ENCODE peak calls at places on chromosomes 4 and X, in four cellular contexts. R, I, K and N are unnamed samples.
A peak's percentile ranks its signal among the peaks of the same experiment; 100 is the strongest.

GRCh38 chr4:17029432-17029831 is 131.0 kb upstream of the LDB2 start:
- DNase-seq in R (no peak), I (peak; percentile 27), K (no peak), N (no peak)

GRCh38 chrX:115233497-115234219 is at the start of gene LRCH2:
- DNase-seq in R (peak; percentile 53), I (peak; percentile 75), K (no peak), N (peak; percentile 39)

GRCh38 chr4:86218721-86219481 is 141.0 kb downstream of the MAPK10 start:
- DNase-seq in R (no peak), I (no peak), K (peak; percentile 92), N (no peak)

GRCh38 chrX:63250253-63250868 is 100.8 kb downstream of the SPIN4 start:
- DNase-seq in R (peak; percentile 18), I (peak; percentile 67), K (peak; percentile 80), N (peak; percentile 25)

GRCh38 chr4:185840201-185840600 is 28.2 kb upstream of the SORBS2 start:
- DNase-seq in R (no peak), I (no peak), K (no peak), N (no peak)

GRCh38 chr4:7911044-7911578 is 28.6 kb downstream of the AFAP1 start:
- DNase-seq in R (no peak), I (peak; percentile 93), K (peak; percentile 96), N (peak; percentile 48)

GRCh38 chrX:88135735-88136134 is 611.3 kb upstream of the CPXCR1 start:
- DNase-seq in R (no peak), I (no peak), K (no peak), N (no peak)

GRCh38 chrX:19904778-19905367 is 17.5 kb upstream of the SH3KBP1 start:
- DNase-seq in R (peak; percentile 38), I (peak; percentile 53), K (peak; percentile 67), N (no peak)

GRCh38 chr4:186260117-186260503 is 5.9 kb upstream of the F11 start:
- DNase-seq in R (no peak), I (no peak), K (no peak), N (no peak)

GRCh38 chr4:123260429-123261052 is 136.1 kb upstream of the SPRY1 start:
- DNase-seq in R (no peak), I (no peak), K (no peak), N (no peak)

GRCh38 chrX:107683124-107683895 is 55.0 kb downstream of the PRPS1 start:
- DNase-seq in R (no peak), I (no peak), K (peak; percentile 71), N (no peak)

GRCh38 chr4:53962516-53963225 is 101.7 kb downstream of the CHIC2 start:
- DNase-seq in R (no peak), I (peak; percentile 96), K (peak; percentile 18), N (no peak)

GRCh38 chrX:146581981-146582712 is 227.4 kb upstream of the CXorf51B start:
- DNase-seq in R (peak; percentile 7), I (no peak), K (no peak), N (no peak)

GRCh38 chr4:64940698-64941097 is 531.4 kb upstream of the TECRL start:
- DNase-seq in R (no peak), I (no peak), K (no peak), N (no peak)

GRCh38 chr4:102174800-102175199 is 170.5 kb downstream of the SLC39A8 start:
- DNase-seq in R (no peak), I (peak; percentile 52), K (no peak), N (no peak)

GRCh38 chr4:46505131-46505530 is 115.2 kb upstream of the GABRA2 start:
- DNase-seq in R (no peak), I (no peak), K (no peak), N (no peak)

GRCh38 chrX:71911023-71911730 is 532 bp downstream of the NHSL2 start:
- DNase-seq in R (no peak), I (peak; percentile 77), K (no peak), N (peak; percentile 73)

GRCh38 chrX:116384406-116384805 is 52.0 kb upstream of the SLC6A14 start:
- DNase-seq in R (no peak), I (no peak), K (peak; percentile 79), N (no peak)

GRCh38 chrX:135086197-135086854 is 34.0 kb downstream of the ETDB start:
- DNase-seq in R (peak; percentile 40), I (peak; percentile 63), K (peak; percentile 70), N (no peak)

GRCh38 chr4:6539009-6539764 is 35.8 kb upstream of the MAN2B2 start:
- DNase-seq in R (no peak), I (no peak), K (no peak), N (no peak)

GRCh38 chr4:6826781-6827508 is 44.4 kb downstream of the KIAA0232 start:
- DNase-seq in R (no peak), I (no peak), K (no peak), N (no peak)

GRCh38 chrX:17007134-17007768 is 60.8 kb downstream of the REPS2 start:
- DNase-seq in R (no peak), I (no peak), K (peak; percentile 43), N (peak; percentile 15)